ENCODE peak calls at places on chromosomes 16 and 17, in five cellular contexts. One of them, this sample, is unnamed.

GRCh38 chr16:22353933-22354541 is 20.4 kb downstream of the CDR2 start:
- DNase-seq in A549: no peak
- DNase-seq in dorsolateral prefrontal cortex: no peak
- DNase-seq in H1: no peak
- DNase-seq in coronary artery: no peak
- DNase-seq in this sample: no peak

GRCh38 chr17:3894927-3895343 is 2.1 kb upstream of the CAMKK1 start:
- DNase-seq in A549: no peak
- DNase-seq in H1: no peak
- DNase-seq in dorsolateral prefrontal cortex: no peak
- DNase-seq in coronary artery: no peak
- DNase-seq in this sample: no peak

GRCh38 chr17:58591455-58591854 is 77.0 kb upstream of the MTMR4 start:
- DNase-seq in H1: no peak
- DNase-seq in A549: no peak
- DNase-seq in coronary artery: no peak
- DNase-seq in dorsolateral prefrontal cortex: no peak
- DNase-seq in this sample: no peak

GRCh38 chr16:19400709-19401108 is 17.0 kb upstream of the TMC5 start:
- DNase-seq in A549: no peak
- DNase-seq in dorsolateral prefrontal cortex: no peak
- DNase-seq in coronary artery: no peak
- DNase-seq in H1: peak
- DNase-seq in this sample: no peak

GRCh38 chr17:38617074-38617860 is 11.5 kb upstream of the SRCIN1 start:
- DNase-seq in dorsolateral prefrontal cortex: peak
- DNase-seq in A549: no peak
- DNase-seq in coronary artery: no peak
- DNase-seq in H1: no peak
- DNase-seq in this sample: peak

GRCh38 chr17:4130715-4131114 is 12.1 kb downstream of the ZZEF1 start:
- DNase-seq in H1: no peak
- DNase-seq in A549: no peak
- DNase-seq in coronary artery: no peak
- DNase-seq in dorsolateral prefrontal cortex: no peak
- DNase-seq in this sample: no peak

GRCh38 chr17:15384142-15384803 is 42.9 kb upstream of the TEKT3 start:
- DNase-seq in A549: no peak
- DNase-seq in dorsolateral prefrontal cortex: no peak
- DNase-seq in H1: no peak
- DNase-seq in coronary artery: no peak
- DNase-seq in this sample: no peak

GRCh38 chr17:47789611-47790520 is 31.7 kb downstream of the OSBPL7 start:
- DNase-seq in coronary artery: peak
- DNase-seq in H1: peak
- DNase-seq in A549: peak
- DNase-seq in dorsolateral prefrontal cortex: peak
- DNase-seq in this sample: peak

GRCh38 chr17:68514809-68515208 is 2.6 kb downstream of the PRKAR1A start:
- DNase-seq in A549: no peak
- DNase-seq in coronary artery: no peak
- DNase-seq in H1: no peak
- DNase-seq in dorsolateral prefrontal cortex: no peak
- DNase-seq in this sample: no peak

GRCh38 chr16:11609474-11610120 is 22.9 kb upstream of the LITAF start:
- DNase-seq in dorsolateral prefrontal cortex: no peak
- DNase-seq in A549: no peak
- DNase-seq in coronary artery: no peak
- DNase-seq in H1: no peak
- DNase-seq in this sample: peak

GRCh38 chr16:85376292-85377095 is 236.6 kb upstream of the GSE1 start:
- DNase-seq in A549: no peak
- DNase-seq in H1: no peak
- DNase-seq in coronary artery: no peak
- DNase-seq in dorsolateral prefrontal cortex: peak
- DNase-seq in this sample: no peak

GRCh38 chr17:10265100-10265810 is 66.8 kb upstream of the GAS7 start:
- DNase-seq in H1: no peak
- DNase-seq in A549: no peak
- DNase-seq in dorsolateral prefrontal cortex: no peak
- DNase-seq in coronary artery: no peak
- DNase-seq in this sample: no peak

GRCh38 chr17:61002316-61002736 is 324.7 kb downstream of the BCAS3 start:
- DNase-seq in H1: no peak
- DNase-seq in A549: peak
- DNase-seq in coronary artery: no peak
- DNase-seq in dorsolateral prefrontal cortex: no peak
- DNase-seq in this sample: no peak

GRCh38 chr17:68593331-68593710 is 7.8 kb downstream of the FAM20A start:
- DNase-seq in coronary artery: no peak
- DNase-seq in H1: no peak
- DNase-seq in dorsolateral prefrontal cortex: no peak
- DNase-seq in A549: no peak
- DNase-seq in this sample: no peak

GRCh38 chr16:52912565-52913173 is 140.0 kb downstream of the CHD9NB start:
- DNase-seq in coronary artery: no peak
- DNase-seq in dorsolateral prefrontal cortex: peak
- DNase-seq in H1: peak
- DNase-seq in A549: peak
- DNase-seq in this sample: peak

GRCh38 chr16:75452464-75453190 is 11.9 kb downstream of the TMEM170A start:
- DNase-seq in dorsolateral prefrontal cortex: no peak
- DNase-seq in H1: no peak
- DNase-seq in A549: no peak
- DNase-seq in coronary artery: no peak
- DNase-seq in this sample: no peak

GRCh38 chr17:13362341-13363122 is 239.2 kb downstream of the HS3ST3A1 start:
- DNase-seq in dorsolateral prefrontal cortex: no peak
- DNase-seq in A549: no peak
- DNase-seq in coronary artery: no peak
- DNase-seq in H1: no peak
- DNase-seq in this sample: no peak

GRCh38 chr17:66268247-66268927 is 34.0 kb upstream of the PRKCA start:
- DNase-seq in A549: no peak
- DNase-seq in coronary artery: no peak
- DNase-seq in H1: no peak
- DNase-seq in dorsolateral prefrontal cortex: no peak
- DNase-seq in this sample: no peak

GRCh38 chr17:58686980-58687379 is 4.9 kb downstream of the TEX14 start:
- DNase-seq in coronary artery: no peak
- DNase-seq in A549: no peak
- DNase-seq in H1: no peak
- DNase-seq in dorsolateral prefrontal cortex: no peak
- DNase-seq in this sample: no peak

GRCh38 chr17:48989100-48989499 is 8.1 kb upstream of the IGF2BP1 start:
- DNase-seq in dorsolateral prefrontal cortex: no peak
- DNase-seq in H1: no peak
- DNase-seq in coronary artery: no peak
- DNase-seq in A549: no peak
- DNase-seq in this sample: no peak

GRCh38 chr17:1164935-1165556 is 14.7 kb downstream of the ABR start:
- DNase-seq in H1: no peak
- DNase-seq in dorsolateral prefrontal cortex: no peak
- DNase-seq in A549: no peak
- DNase-seq in coronary artery: no peak
- DNase-seq in this sample: no peak

GRCh38 chr17:62892069-62892675 is 73.9 kb upstream of the TANC2 start:
- DNase-seq in coronary artery: no peak
- DNase-seq in A549: no peak
- DNase-seq in H1: no peak
- DNase-seq in dorsolateral prefrontal cortex: no peak
- DNase-seq in this sample: no peak

GRCh38 chr17:17388657-17389496 is 85.7 kb downstream of the NT5M start:
- DNase-seq in A549: no peak
- DNase-seq in coronary artery: no peak
- DNase-seq in H1: no peak
- DNase-seq in dorsolateral prefrontal cortex: no peak
- DNase-seq in this sample: no peak

GRCh38 chr17:29032067-29032551 is 10.8 kb upstream of the PIPOX start:
- DNase-seq in A549: no peak
- DNase-seq in H1: no peak
- DNase-seq in coronary artery: no peak
- DNase-seq in dorsolateral prefrontal cortex: no peak
- DNase-seq in this sample: no peak

GRCh38 chr16:77788196-77789084 is at the start of gene VAT1L:
- DNase-seq in H1: peak
- DNase-seq in dorsolateral prefrontal cortex: peak
- DNase-seq in coronary artery: no peak
- DNase-seq in A549: peak
- DNase-seq in this sample: peak

GRCh38 chr17:57707892-57708291 is 37.2 kb downstream of the CCDC182 start:
- DNase-seq in dorsolateral prefrontal cortex: peak
- DNase-seq in H1: no peak
- DNase-seq in coronary artery: no peak
- DNase-seq in A549: no peak
- DNase-seq in this sample: peak

GRCh38 chr17:27640790-27641189 is 9.8 kb downstream of the LGALS9 start:
- DNase-seq in coronary artery: no peak
- DNase-seq in A549: no peak
- DNase-seq in dorsolateral prefrontal cortex: no peak
- DNase-seq in H1: no peak
- DNase-seq in this sample: no peak

GRCh38 chr17:79491006-79491405 is 119.8 kb downstream of the RBFOX3 start:
- DNase-seq in H1: no peak
- DNase-seq in coronary artery: no peak
- DNase-seq in dorsolateral prefrontal cortex: no peak
- DNase-seq in A549: no peak
- DNase-seq in this sample: no peak

GRCh38 chr17:17204041-17204591 is 2.0 kb downstream of the PLD6 start:
- DNase-seq in A549: no peak
- DNase-seq in H1: no peak
- DNase-seq in dorsolateral prefrontal cortex: peak
- DNase-seq in coronary artery: peak
- DNase-seq in this sample: no peak

GRCh38 chr16:14289692-14290340 is 218.7 kb downstream of the MRTFB start:
- DNase-seq in A549: peak
- DNase-seq in coronary artery: no peak
- DNase-seq in dorsolateral prefrontal cortex: no peak
- DNase-seq in H1: no peak
- DNase-seq in this sample: peak
- TF ChIP-seq CTCF in A549: peak
- TF ChIP-seq CTCF in coronary artery: no peak
- TF ChIP-seq CTCF in dorsolateral prefrontal cortex: no peak
- TF ChIP-seq CTCF in H1: peak
- TF ChIP-seq CTCF in this sample: peak

GRCh38 chr16:50625374-50625773 is 55.7 kb downstream of the SNX20 start:
- DNase-seq in A549: no peak
- DNase-seq in dorsolateral prefrontal cortex: no peak
- DNase-seq in H1: no peak
- DNase-seq in coronary artery: no peak
- DNase-seq in this sample: no peak

GRCh38 chr16:50626868-50627267 is 54.2 kb downstream of the SNX20 start:
- DNase-seq in coronary artery: no peak
- DNase-seq in A549: no peak
- DNase-seq in H1: no peak
- DNase-seq in dorsolateral prefrontal cortex: no peak
- DNase-seq in this sample: no peak

GRCh38 chr16:50628156-50628802 is 52.8 kb downstream of the SNX20 start:
- DNase-seq in dorsolateral prefrontal cortex: no peak
- DNase-seq in A549: no peak
- DNase-seq in H1: no peak
- DNase-seq in coronary artery: no peak
- DNase-seq in this sample: no peak

GRCh38 chr16:50629334-50629733 is 51.8 kb downstream of the SNX20 start:
- DNase-seq in H1: no peak
- DNase-seq in coronary artery: no peak
- DNase-seq in A549: no peak
- DNase-seq in dorsolateral prefrontal cortex: no peak
- DNase-seq in this sample: no peak

DNA sequence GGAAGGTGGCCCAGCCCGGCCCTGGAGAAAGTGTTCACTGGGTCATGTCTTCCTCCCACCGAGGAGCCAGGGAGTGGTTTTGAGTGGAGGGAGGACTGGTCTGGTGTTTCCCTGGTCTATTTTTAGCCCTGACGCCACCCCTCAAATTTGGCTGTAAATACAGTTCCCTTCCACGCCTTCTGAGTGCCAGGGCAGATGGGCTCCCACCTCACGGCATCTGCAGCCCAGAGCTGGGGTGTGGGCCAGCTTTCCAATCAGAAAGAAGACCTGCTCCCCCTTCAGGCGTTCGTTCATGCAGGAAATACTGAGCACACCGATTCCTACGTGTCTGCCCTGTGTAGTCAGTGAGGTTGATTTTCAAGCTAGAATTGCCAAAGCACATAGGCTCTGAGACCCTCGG is 53.7 kb downstream of the SNX20 start:
- DNase-seq in coronary artery: no peak
- DNase-seq in A549: no peak
- DNase-seq in dorsolateral prefrontal cortex: peak
- DNase-seq in H1: no peak
- DNase-seq in this sample: peak
- TF ChIP-seq CTCF in coronary artery: no peak
- TF ChIP-seq CTCF in A549: no peak
- TF ChIP-seq CTCF in dorsolateral prefrontal cortex: no peak
- TF ChIP-seq CTCF in H1: peak
- TF ChIP-seq CTCF in this sample: no peak

GRCh38 chr17:73952498-73953205 is 250.8 kb upstream of the RPL38 start:
- DNase-seq in H1: no peak
- DNase-seq in dorsolateral prefrontal cortex: peak
- DNase-seq in coronary artery: peak
- DNase-seq in A549: peak
- DNase-seq in this sample: peak
- TF ChIP-seq CTCF in H1: peak
- TF ChIP-seq CTCF in dorsolateral prefrontal cortex: peak
- TF ChIP-seq CTCF in coronary artery: peak
- TF ChIP-seq CTCF in A549: peak
- TF ChIP-seq CTCF in this sample: peak

DNA sequence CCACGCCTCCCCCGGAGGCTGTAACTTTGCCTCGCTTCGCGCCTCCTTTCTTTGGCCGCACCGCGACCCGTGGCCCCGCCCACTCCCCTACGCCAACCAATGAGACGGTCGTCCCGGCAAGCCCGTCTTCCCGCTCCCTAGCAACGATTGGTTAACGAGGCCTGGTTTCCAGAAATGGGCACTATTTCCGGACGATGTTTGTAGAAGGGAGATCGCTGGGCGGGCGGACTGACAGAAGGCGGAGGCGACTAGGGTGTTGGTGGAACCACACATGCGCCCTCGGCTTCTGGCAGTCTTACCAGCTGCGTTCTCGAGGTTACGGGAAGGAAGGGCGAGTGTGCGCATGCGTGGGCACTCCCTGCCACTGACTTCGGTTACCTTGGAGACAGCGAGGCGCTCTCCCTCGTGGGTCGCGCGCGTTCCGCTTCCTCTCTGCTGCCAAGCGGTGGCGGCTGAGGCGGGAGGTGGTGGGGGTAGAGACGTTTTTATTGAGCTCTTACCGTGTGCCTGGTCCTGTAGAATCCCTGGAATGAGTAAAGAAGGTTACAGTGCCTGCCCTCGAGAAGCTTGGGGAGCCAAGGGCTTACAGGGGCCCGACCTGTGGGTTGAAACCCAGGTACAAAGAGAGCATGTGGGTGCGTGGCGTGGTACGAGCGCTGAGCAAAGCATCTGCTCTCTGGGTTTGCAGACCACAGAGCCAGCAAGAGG is 447 bp upstream of the MAP3K14 start:
- DNase-seq in H1: peak
- DNase-seq in dorsolateral prefrontal cortex: peak
- DNase-seq in A549: peak
- DNase-seq in coronary artery: peak
- DNase-seq in this sample: peak
- TF ChIP-seq CTCF in H1: no peak
- TF ChIP-seq CTCF in dorsolateral prefrontal cortex: no peak
- TF ChIP-seq CTCF in A549: no peak
- TF ChIP-seq CTCF in coronary artery: no peak
- TF ChIP-seq CTCF in this sample: no peak

GRCh38 chr17:7589204-7589868 is 558 bp downstream of the SOX15 start:
- DNase-seq in dorsolateral prefrontal cortex: peak
- DNase-seq in coronary artery: peak
- DNase-seq in A549: no peak
- DNase-seq in H1: no peak
- DNase-seq in this sample: peak
- TF ChIP-seq CTCF in dorsolateral prefrontal cortex: peak
- TF ChIP-seq CTCF in coronary artery: peak
- TF ChIP-seq CTCF in A549: peak
- TF ChIP-seq CTCF in H1: peak
- TF ChIP-seq CTCF in this sample: peak